ENCODE peak calls at places on chromosomes 2 and 18, in four cellular contexts. O is OCI-LY7, C is colonic mucosa, X is fibroblast of lung. R is an unnamed sample.

GRCh38 chr2:223537100-223537499 is 65.1 kb downstream of the SCG2 start:
- DNase-seq in O (no peak), C (no peak), X (peak; percentile 40), R (no peak)

GRCh38 chr2:69911985-69912563 is 2.8 kb upstream of the MXD1 start:
- DNase-seq in O (peak; percentile 81), C (no peak), X (peak; percentile 76), R (no peak)

GRCh38 chr18:13240060-13240725 is 21.6 kb downstream of the LDLRAD4 start:
- DNase-seq in O (no peak), C (no peak), X (no peak), R (no peak)

GRCh38 chr2:71385008-71385407 is 53.4 kb downstream of the ZNF638 start:
- DNase-seq in O (no peak), C (no peak), X (peak; percentile 94), R (no peak)

GRCh38 chr18:45110577-45111506 is 430.2 kb downstream of the SETBP1 start:
- DNase-seq in O (no peak), C (peak; percentile 30), X (no peak), R (no peak)

GRCh38 chr2:173599821-173600354 is 245.2 kb downstream of the CDCA7 start:
- DNase-seq in O (no peak), C (no peak), X (no peak), R (no peak)

GRCh38 chr18:62368100-62368499 is 43.0 kb downstream of the TNFRSF11A start:
- DNase-seq in O (no peak), C (no peak), X (no peak), R (no peak)

GRCh38 chr2:38407111-38407682 is 30.1 kb upstream of the ATL2 start:
- DNase-seq in O (peak; percentile 42), C (peak; percentile 44), X (no peak), R (no peak)

GRCh38 chr18:55351220-55351619 is 236.8 kb downstream of the TCF4 start:
- DNase-seq in O (no peak), C (no peak), X (no peak), R (no peak)

GRCh38 chr2:226799976-226800940 is 638 bp upstream of the IRS1 start:
- DNase-seq in O (peak; percentile 47), C (peak; percentile 56), X (peak; percentile 41), R (no peak)
- H3K4me1 ChIP-seq in O (peaks cover 42% of the 10 kb centered on the region), C (no peaks in the 10 kb centered on the region), X (peaks cover 7% of the 10 kb centered on the region), R (no peaks in the 10 kb centered on the region)

GRCh38 chr2:101817488-101817887 is 120.0 kb downstream of the MAP4K4 start:
- DNase-seq in O (no peak), C (no peak), X (no peak), R (no peak)

GRCh38 chr2:101816598-101816997 is 119.1 kb downstream of the MAP4K4 start:
- DNase-seq in O (no peak), C (no peak), X (no peak), R (no peak)

GRCh38 chr2:101814752-101815151 is 117.2 kb downstream of the MAP4K4 start:
- DNase-seq in O (no peak), C (no peak), X (no peak), R (no peak)

GRCh38 chr2:101815154-101815553 is 117.6 kb downstream of the MAP4K4 start:
- DNase-seq in O (no peak), C (no peak), X (no peak), R (no peak)

GRCh38 chr2:101815739-101816391 is 118.4 kb downstream of the MAP4K4 start:
- DNase-seq in O (no peak), C (no peak), X (no peak), R (no peak)
- TF ChIP-seq CTCF in O (no peak), C (no peak), X (no peak), R (no peak)

DNA sequence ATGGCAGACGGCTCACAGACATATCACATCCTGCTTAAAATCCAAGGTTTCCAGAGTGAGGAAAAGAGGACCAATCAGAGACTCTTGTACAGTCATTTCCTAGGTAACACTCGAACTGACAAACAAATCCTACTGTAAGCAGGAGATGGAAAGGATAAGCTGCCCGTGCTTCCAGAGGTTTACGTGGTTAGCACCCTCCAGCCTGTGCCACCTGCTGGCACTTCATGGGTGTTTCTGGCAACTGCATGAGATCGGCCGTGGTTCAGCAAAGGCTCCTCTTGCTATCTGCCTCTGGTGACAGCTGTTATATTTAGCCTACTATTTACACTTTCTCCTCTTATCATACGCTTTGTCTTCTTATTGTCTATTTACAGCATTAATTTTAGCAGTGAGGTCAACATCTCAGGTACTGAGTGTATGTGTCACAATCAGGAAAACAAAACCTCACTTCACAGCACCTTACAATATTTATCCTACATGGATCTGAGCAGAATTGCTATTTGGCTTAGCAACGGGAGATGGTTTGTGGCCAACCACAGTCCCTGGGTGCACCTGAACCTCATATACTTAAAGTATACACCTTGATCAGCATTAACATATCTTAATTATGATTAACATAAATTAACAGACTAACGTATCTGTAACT is 226.9 kb downstream of the TMEM163 start:
- DNase-seq in O (no peak), C (no peak), X (no peak), R (no peak)
- H3K4me3 ChIP-seq in O (no peak overlapping the region), C (no peak overlapping the region), X (no peak overlapping the region), R (no peak overlapping the region)

GRCh38 chr2:68251855-68252406 is 401 bp downstream of the PPP3R1 start:
- DNase-seq in O (peak; percentile 60), C (peak; percentile 34), X (no peak), R (peak; percentile 29)
- H3K4me1 ChIP-seq in O (peaks cover 58% of the 10 kb centered on the region), C (peaks cover 16% of the 10 kb centered on the region), X (peaks cover 7% of the 10 kb centered on the region), R (no peaks in the 10 kb centered on the region)

DNA sequence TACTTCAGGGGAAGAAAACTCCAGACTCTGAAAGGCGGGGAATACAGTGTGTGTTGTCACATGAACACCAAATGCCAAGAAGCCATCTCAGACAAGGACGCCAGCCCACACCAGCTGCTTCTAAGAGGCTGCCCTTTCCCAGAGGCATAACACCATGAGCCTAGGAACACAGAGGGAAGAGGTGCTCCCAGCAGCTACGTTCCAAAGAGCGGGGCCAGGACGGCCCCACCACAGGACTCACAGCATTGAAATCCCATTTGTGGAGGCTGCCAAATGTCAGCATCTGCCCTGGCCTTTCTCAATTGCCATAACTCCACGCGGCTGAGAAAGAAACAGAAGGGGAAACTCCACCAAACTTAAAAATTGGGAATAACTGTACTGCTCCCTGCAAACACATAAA is 20.1 kb upstream of the ID2 start:
- DNase-seq in O (no peak), C (no peak), X (peak; percentile 61), R (no peak)
- TF ChIP-seq CTCF in O (no peak), C (no peak), X (no peak), R (no peak)

GRCh38 chr2:24009367-24009679 is 562 bp upstream of the MFSD2B start:
- DNase-seq in O (no peak), C (no peak), X (no peak), R (no peak)
- H3K4me3 ChIP-seq in O (no peak overlapping the region), C (peak overlapping the region; percentile 43), X (no peak overlapping the region), R (peak overlapping the region; percentile 51)

DNA sequence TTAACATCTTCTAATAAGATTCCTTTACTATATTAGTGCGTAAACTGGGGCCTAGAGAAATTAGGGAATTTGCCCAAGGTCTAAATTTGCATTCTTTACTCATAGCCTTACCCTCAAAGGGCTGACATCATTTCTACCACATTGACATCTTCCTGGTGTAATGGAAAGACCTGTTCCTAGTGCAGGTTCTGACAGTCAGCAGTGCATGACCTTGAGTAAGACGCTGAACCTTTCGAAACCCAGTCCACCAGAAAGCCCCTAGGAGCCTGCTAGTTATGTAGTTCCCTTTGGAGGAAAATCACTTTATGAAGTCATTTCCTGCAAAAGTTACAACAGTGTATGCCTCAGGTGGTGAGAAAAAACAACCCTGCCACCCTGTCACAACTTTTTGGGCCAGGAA is 388.3 kb downstream of the TNS1 start:
- DNase-seq in O (no peak), C (no peak), X (no peak), R (no peak)
- H3K4me1 ChIP-seq in O (no peaks in the 10 kb centered on the region), C (no peaks in the 10 kb centered on the region), X (no peaks in the 10 kb centered on the region), R (no peaks in the 10 kb centered on the region)

GRCh38 chr2:238523158-238524110 is 96.7 kb downstream of the ASB1 start:
- DNase-seq in O (no peak), C (peak; percentile 23), X (peak; percentile 66), R (no peak)
- TF ChIP-seq CTCF in O (no peak), C (no peak), X (peak; percentile 28), R (no peak)

DNA sequence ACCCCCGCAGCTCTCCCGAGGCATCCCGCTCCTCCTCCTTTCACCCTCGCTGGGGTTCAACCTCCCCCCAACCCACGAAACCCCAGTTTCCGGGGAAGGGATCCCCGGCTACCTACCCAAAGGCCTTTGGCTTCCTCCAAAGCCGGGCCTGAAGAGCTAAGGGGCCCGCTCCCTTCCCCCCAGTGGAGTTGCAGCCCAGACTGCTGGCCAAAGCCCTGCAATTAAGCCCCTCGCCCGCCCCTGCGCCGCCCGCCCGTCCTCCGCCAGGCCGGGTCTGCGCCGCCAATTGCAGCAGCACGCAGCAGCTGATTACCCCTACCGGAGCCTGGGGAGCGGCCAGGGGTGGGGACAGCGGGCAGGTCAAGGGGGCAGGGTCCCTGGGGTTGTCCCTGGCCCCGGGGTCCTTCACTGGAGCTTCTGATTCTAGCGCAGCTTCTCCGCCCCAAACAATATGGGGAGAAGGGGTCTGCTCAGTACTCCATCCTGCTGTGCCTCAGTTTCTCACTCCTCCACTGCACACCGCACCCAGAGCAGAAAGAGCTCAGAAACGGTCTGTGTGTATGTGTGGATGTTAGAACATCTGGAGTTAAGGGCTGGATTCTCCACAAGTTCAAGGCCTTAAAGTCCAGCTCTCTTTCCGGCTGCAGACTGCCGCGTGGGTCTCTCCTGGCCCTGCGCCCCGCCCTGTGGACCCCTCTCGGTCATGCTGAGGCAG is 16.9 kb downstream of the WNT10A start:
- DNase-seq in O (no peak), C (no peak), X (no peak), R (peak; percentile 49)
- H3K4me3 ChIP-seq in O (peak overlapping the region; percentile 52), C (no peak overlapping the region), X (no peak overlapping the region), R (peak overlapping the region; percentile 62)

GRCh38 chr18:63879684-63880083 is 7.8 kb upstream of the SERPINB2 start:
- DNase-seq in O (no peak), C (no peak), X (no peak), R (no peak)

GRCh38 chr18:63883617-63884016 is 3.9 kb upstream of the SERPINB2 start:
- DNase-seq in O (no peak), C (no peak), X (no peak), R (no peak)

GRCh38 chr18:63881851-63882250 is 5.7 kb upstream of the SERPINB2 start:
- DNase-seq in O (no peak), C (no peak), X (no peak), R (no peak)

GRCh38 chr18:63878982-63879381 is 8.5 kb upstream of the SERPINB2 start:
- DNase-seq in O (no peak), C (no peak), X (no peak), R (no peak)

GRCh38 chr18:63882333-63883141 is 5.0 kb upstream of the SERPINB2 start:
- DNase-seq in O (no peak), C (no peak), X (peak; percentile 88), R (no peak)
- H3K4me1 ChIP-seq in O (no peaks in the 10 kb centered on the region), C (no peaks in the 10 kb centered on the region), X (peaks cover 7% of the 10 kb centered on the region), R (no peaks in the 10 kb centered on the region)

R was measured in BE2C.